ENCODE peak calls at places on chromosomes 11 and 22, in four cellular contexts. One of them, this sample, is unnamed.

GRCh38 chr11:68127791-68128681 is 6.8 kb upstream of the CHKA start:
- DNase-seq in H1: peak
- DNase-seq in GM12878: no peak
- DNase-seq in HepG2: peak
- DNase-seq in this sample: no peak

GRCh38 chr11:17607572-17608570 is 60.8 kb downstream of the OTOG start:
- DNase-seq in H1: no peak
- DNase-seq in GM12878: no peak
- DNase-seq in HepG2: no peak
- DNase-seq in this sample: no peak

GRCh38 chr11:19398772-19399542 is 158.2 kb upstream of the E2F8 start:
- DNase-seq in H1: no peak
- DNase-seq in GM12878: no peak
- DNase-seq in HepG2: no peak
- DNase-seq in this sample: peak

GRCh38 chr11:44899959-44900358 is 50.7 kb downstream of the TP53I11 start:
- DNase-seq in H1: peak
- DNase-seq in GM12878: peak
- DNase-seq in HepG2: peak
- DNase-seq in this sample: peak

GRCh38 chr22:46569055-46569847 is 31.8 kb upstream of the CELSR1 start:
- DNase-seq in H1: no peak
- DNase-seq in GM12878: no peak
- DNase-seq in HepG2: no peak
- DNase-seq in this sample: no peak

GRCh38 chr11:103091441-103091809 is 535 bp downstream of the DCUN1D5 start:
- DNase-seq in H1: peak
- DNase-seq in GM12878: no peak
- DNase-seq in HepG2: peak
- DNase-seq in this sample: peak

GRCh38 chr11:119093951-119094815 is 7.5 kb downstream of the DPAGT1 start:
- DNase-seq in H1: peak
- DNase-seq in GM12878: no peak
- DNase-seq in HepG2: no peak
- DNase-seq in this sample: no peak

GRCh38 chr11:1568451-1568911 is 3.6 kb downstream of the DUSP8 start:
- DNase-seq in H1: peak
- DNase-seq in GM12878: no peak
- DNase-seq in HepG2: no peak
- DNase-seq in this sample: no peak

GRCh38 chr11:78946945-78947914 is 372.6 kb upstream of the NARS2 start:
- DNase-seq in H1: no peak
- DNase-seq in GM12878: no peak
- DNase-seq in HepG2: peak
- DNase-seq in this sample: no peak

GRCh38 chr11:2944953-2945756 is 15.9 kb upstream of the PHLDA2 start:
- DNase-seq in H1: peak
- DNase-seq in GM12878: no peak
- DNase-seq in HepG2: no peak
- DNase-seq in this sample: no peak

GRCh38 chr11:2944530-2944929 is 15.3 kb upstream of the PHLDA2 start:
- DNase-seq in H1: no peak
- DNase-seq in GM12878: no peak
- DNase-seq in HepG2: no peak
- DNase-seq in this sample: no peak

GRCh38 chr11:2943711-2944118 is 14.5 kb upstream of the PHLDA2 start:
- DNase-seq in H1: no peak
- DNase-seq in GM12878: no peak
- DNase-seq in HepG2: no peak
- DNase-seq in this sample: no peak

GRCh38 chr11:2947744-2948143 is 18.5 kb upstream of the PHLDA2 start:
- DNase-seq in H1: no peak
- DNase-seq in GM12878: no peak
- DNase-seq in HepG2: no peak
- DNase-seq in this sample: no peak

GRCh38 chr11:2945757-2946287 is 16.6 kb upstream of the PHLDA2 start:
- DNase-seq in H1: no peak
- DNase-seq in GM12878: no peak
- DNase-seq in HepG2: no peak
- DNase-seq in this sample: no peak
- TF ChIP-seq SUZ12 in H1: no peak
- TF ChIP-seq SUZ12 in GM12878: no peak
- TF ChIP-seq SUZ12 in HepG2: no peak
- TF ChIP-seq SUZ12 in this sample: no peak

DNA sequence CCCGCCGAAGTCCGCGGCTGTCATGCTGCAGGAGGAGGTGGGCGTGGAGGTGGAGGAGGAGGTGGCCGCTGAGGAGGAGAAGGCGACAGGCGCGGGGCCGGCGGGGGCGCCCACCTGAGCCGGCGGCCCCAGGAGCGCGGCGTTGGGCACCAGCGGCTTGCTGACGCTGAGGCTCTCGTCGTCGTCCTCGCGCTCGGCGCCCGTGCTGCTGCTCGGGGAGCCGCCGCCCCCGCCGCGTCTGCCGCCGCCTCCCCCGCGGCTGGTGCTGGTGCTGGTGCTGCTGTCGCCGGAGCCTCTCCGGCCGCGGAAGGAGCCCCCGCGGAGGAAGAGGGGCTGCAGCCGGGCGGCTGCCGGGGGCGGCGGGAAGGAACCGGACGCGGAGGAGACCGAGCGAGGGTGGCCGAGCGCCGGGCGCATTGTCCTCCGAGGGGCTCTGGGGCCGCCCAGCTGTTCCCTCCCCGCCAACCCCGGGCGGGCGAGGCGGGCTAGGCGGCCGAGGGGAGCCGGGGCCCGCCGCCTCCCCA is 387 bp downstream of the TMEM121B start:
- DNase-seq in H1: peak
- DNase-seq in GM12878: no peak
- DNase-seq in HepG2: no peak
- DNase-seq in this sample: peak
- TF ChIP-seq SP1 in H1: no peak
- TF ChIP-seq SP1 in GM12878: no peak
- TF ChIP-seq SP1 in HepG2: no peak
- TF ChIP-seq SP1 in this sample: no peak

DNA sequence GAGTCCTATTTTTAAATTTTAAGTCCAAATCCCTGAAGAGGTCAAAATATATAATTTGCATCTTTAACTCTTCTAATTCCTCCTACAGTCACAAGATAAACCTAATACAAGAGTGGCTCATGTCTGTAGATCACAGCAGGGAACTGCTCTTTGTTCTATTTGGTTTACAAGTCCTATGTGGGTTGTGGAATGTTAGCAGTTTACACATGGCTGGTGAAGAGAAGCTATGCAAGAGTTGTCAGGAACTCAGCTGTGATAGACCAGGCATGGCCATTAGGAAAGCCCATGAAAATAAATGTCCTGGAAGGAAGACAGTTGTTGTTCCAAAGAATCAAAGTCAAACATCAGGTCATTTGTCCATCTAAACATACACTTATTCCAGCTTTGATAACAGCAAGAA is 312.4 kb upstream of the PITPNB start:
- DNase-seq in H1: no peak
- DNase-seq in GM12878: no peak
- DNase-seq in HepG2: peak
- DNase-seq in this sample: peak
- TF ChIP-seq SUZ12 in H1: no peak
- TF ChIP-seq SUZ12 in GM12878: no peak
- TF ChIP-seq SUZ12 in HepG2: no peak
- TF ChIP-seq SUZ12 in this sample: no peak

GRCh38 chr22:33984211-33984610 is 63.9 kb upstream of the LARGE1 start:
- DNase-seq in H1: no peak
- DNase-seq in GM12878: no peak
- DNase-seq in HepG2: no peak
- DNase-seq in this sample: no peak
- TF ChIP-seq SP1 in H1: no peak
- TF ChIP-seq SP1 in GM12878: no peak
- TF ChIP-seq SP1 in HepG2: no peak
- TF ChIP-seq SP1 in this sample: no peak

DNA sequence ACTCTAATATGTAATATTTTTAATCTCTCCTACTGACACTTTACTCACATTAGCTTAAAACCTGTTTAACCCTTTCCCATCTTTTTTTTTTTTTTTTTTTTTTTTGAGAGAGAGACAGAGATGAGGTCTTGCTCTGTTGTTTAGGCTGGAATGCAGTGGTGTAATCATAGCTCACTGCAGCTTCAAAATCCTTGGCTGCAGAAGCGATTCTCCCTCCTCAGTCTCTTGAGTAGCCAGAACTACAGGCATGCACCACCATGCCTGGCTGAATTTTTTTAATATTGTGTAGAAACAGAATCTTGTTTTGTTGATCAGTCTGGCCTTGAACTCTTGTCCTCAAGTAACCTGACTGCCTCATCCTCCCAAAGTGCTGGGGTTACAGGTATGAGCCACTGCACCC is 37.3 kb downstream of the PAMR1 start:
- DNase-seq in H1: no peak
- DNase-seq in GM12878: no peak
- DNase-seq in HepG2: no peak
- DNase-seq in this sample: no peak
- TF ChIP-seq SUZ12 in H1: no peak
- TF ChIP-seq SUZ12 in GM12878: no peak
- TF ChIP-seq SUZ12 in HepG2: no peak
- TF ChIP-seq SUZ12 in this sample: no peak

DNA sequence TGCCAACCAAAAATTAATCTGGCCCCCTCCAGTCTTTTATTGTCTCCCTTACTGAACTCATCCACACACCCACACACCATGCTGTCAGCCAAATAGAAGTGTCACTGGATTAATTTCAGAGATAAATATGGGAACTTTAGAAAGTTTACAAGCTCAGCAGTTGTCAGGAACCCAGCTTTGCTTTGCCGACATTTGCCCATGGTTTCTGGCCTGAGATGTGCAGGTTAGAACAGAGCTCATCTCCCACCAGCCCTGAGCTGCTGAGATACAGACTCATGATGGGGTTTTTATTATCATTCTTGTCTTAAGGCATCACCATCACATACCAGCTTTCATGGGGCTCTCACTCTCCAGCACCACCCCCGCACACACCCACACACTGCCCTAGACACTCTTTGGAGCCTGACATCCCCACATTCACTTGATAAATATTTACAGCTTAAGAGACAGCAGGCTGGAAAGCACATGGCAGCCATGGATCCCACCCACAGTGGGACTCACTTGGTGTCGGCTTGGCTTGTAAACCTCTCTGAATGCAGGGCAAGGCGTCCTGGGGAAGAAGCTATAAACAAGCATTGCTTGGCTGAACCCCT is 23.7 kb upstream of the CTR9 start:
- DNase-seq in H1: no peak
- DNase-seq in GM12878: no peak
- DNase-seq in HepG2: no peak
- DNase-seq in this sample: no peak
- TF ChIP-seq SP1 in H1: no peak
- TF ChIP-seq SP1 in GM12878: no peak
- TF ChIP-seq SP1 in HepG2: no peak
- TF ChIP-seq SP1 in this sample: no peak

DNA sequence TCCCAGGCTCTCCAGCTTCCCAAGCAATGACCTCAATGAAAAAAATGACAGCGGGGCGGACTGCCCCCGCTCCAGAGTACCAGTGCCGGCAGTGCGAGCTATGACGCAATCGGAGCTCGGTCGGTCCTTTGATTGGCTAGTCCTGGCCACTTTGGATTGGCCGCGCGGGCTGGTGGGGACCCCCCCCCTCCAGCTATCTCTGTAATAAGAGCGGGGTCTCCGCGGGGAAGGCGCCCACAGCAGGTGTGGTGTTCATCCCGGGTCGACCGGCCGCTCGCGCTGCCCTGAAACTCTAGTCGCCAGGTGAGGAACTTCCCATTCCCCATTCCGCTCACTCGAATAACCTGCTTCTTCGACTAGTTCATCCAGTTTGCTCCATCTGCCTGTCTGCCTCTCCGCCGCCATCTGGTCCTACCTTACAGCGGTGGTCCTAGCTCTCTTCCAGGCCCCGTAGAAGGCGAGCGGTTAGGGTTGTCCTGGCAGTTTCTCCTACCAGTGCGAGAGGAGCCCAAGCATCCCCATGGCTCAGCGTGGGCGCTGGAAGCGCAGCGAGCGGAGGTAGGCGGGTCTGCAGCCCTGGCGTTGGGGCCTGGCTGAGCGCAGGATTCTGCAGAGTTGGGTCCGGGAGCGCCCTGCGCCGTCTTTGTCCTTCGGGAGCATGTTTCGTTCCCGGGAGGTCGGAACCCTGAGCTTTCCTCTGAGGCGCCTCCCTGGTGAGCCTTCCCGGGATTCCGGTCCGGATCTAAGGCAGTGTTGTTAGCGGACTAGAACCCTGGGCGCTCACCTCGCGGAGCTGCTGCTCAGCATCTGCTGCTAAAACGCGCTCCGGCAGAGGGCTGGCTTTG is at the start of gene CALCB:
- DNase-seq in H1: peak
- DNase-seq in GM12878: no peak
- DNase-seq in HepG2: no peak
- DNase-seq in this sample: peak
- TF ChIP-seq SUZ12 in H1: peak
- TF ChIP-seq SUZ12 in GM12878: no peak
- TF ChIP-seq SUZ12 in HepG2: no peak
- TF ChIP-seq SUZ12 in this sample: no peak